ENCODE peak calls at places on chromosomes 7 and 10, in nine cellular contexts. O is heart left ventricle, R is gastrocnemius medialis, C is mammary epithelial cell, Z is IMR-90, Q is aorta, A is Karpas-422, G is Panc1, N is sigmoid colon. H is an unnamed sample.

GRCh38 chr7:65251851-65252620 is 121.6 kb upstream of the ZNF92 start:
- DNase-seq in Z (peak; percentile 19), N (peak; percentile 61), A (no peak), C (peak; percentile 61), O (peak; percentile 61), Q (no peak), R (no peak), G (no peak), H (peak; percentile 56)

GRCh38 chr10:118962159-118962863 is 67.2 kb upstream of the NANOS1 start:
- DNase-seq in Z (no peak), N (no peak), O (no peak), G (no peak), C (no peak), Q (no peak), A (no peak), R (no peak), H (no peak)

GRCh38 chr10:11742779-11743298 is 657 bp downstream of the ECHDC3 start:
- DNase-seq in C (no peak), R (peak; percentile 67), O (peak; percentile 82), A (no peak), N (no peak), Q (no peak), Z (no peak), G (no peak), H (peak; percentile 91)

GRCh38 chr7:44415047-44415446 is 75.4 kb downstream of the NUDCD3 start:
- DNase-seq in G (no peak), Q (no peak), O (no peak), R (no peak), A (no peak), C (peak; percentile 65), Z (peak; percentile 44), N (no peak), H (no peak)

GRCh38 chr10:60566027-60566575 is 176.4 kb upstream of the ANK3 start:
- DNase-seq in Q (no peak), R (no peak), A (no peak), N (no peak), Z (no peak), C (no peak), O (no peak), G (no peak), H (no peak)

GRCh38 chr10:95767884-95768556 is 12.1 kb downstream of the ENTPD1 start:
- DNase-seq in Q (peak; percentile 66), G (no peak), Z (peak; percentile 66), A (no peak), R (no peak), N (no peak), O (no peak), C (no peak), H (no peak)

GRCh38 chr10:132562916-132563456 is 25.4 kb downstream of the INPP5A start:
- DNase-seq in N (peak; percentile 63), Q (peak; percentile 29), R (no peak), A (no peak), G (no peak), C (no peak), Z (no peak), O (no peak), H (no peak)

GRCh38 chr10:63157845-63158624 is 24.9 kb downstream of the NRBF2 start:
- DNase-seq in Q (no peak), N (no peak), G (peak; percentile 74), A (peak; percentile 90), R (no peak), Z (peak; percentile 95), O (no peak), C (peak; percentile 69), H (no peak)

GRCh38 chr10:70458329-70459060 is 17.0 kb upstream of the NODAL start:
- DNase-seq in N (peak; percentile 92), Z (peak; percentile 73), A (no peak), G (no peak), R (peak; percentile 44), Q (peak; percentile 89), C (peak; percentile 62), O (peak; percentile 91), H (peak; percentile 91)

GRCh38 chr7:101138149-101138870 is 11.4 kb downstream of the SERPINE1 start:
- DNase-seq in Z (peak; percentile 98), A (peak; percentile 75), C (peak; percentile 96), R (peak; percentile 65), O (peak; percentile 91), G (peak; percentile 100), Q (peak; percentile 91), N (peak; percentile 94), H (peak; percentile 88)

GRCh38 chr10:124035928-124036558 is 57.4 kb downstream of the CHST15 start:
- DNase-seq in R (no peak), Z (no peak), A (peak; percentile 84), C (no peak), O (peak; percentile 48), N (no peak), Q (peak; percentile 72), G (no peak), H (peak; percentile 71)

GRCh38 chr7:112790651-112790973 is 419 bp upstream of the TMEM168 start:
- DNase-seq in O (no peak), A (peak; percentile 82), C (no peak), G (no peak), R (no peak), N (no peak), Q (no peak), Z (no peak), H (no peak)

GRCh38 chr7:75772081-75773077 is at the start of gene CCL26:
- DNase-seq in Q (peak; percentile 79), G (peak; percentile 25), R (peak; percentile 25), C (peak; percentile 36), A (no peak), O (peak; percentile 61), N (peak; percentile 83), Z (peak; percentile 79), H (peak; percentile 60)

GRCh38 chr10:81722405-81722804 is 152.6 kb upstream of the NRG3 start:
- DNase-seq in C (no peak), Z (no peak), A (no peak), G (no peak), Q (no peak), O (no peak), R (no peak), N (no peak), H (no peak)
- H3K27ac ChIP-seq in C (no peak overlapping the region), Z (no peak overlapping the region), A (no peak overlapping the region), G (no peak overlapping the region), Q (no peak overlapping the region), O (no peak overlapping the region), R (no peak overlapping the region), N (no peak overlapping the region), H (no peak overlapping the region)

GRCh38 chr10:79044036-79044664 is 24.6 kb upstream of the ZMIZ1 start:
- DNase-seq in A (no peak), C (no peak), G (no peak), N (peak; percentile 26), Q (peak; percentile 21), R (no peak), Z (no peak), O (no peak), H (no peak)
- H3K27me3 ChIP-seq in A (no peaks in the 10 kb centered on the region), C (no peaks in the 10 kb centered on the region), G (peaks cover 15% of the 10 kb centered on the region), N (no peaks in the 10 kb centered on the region), Q (no peaks in the 10 kb centered on the region), R (no peaks in the 10 kb centered on the region), Z (peaks cover 16% of the 10 kb centered on the region), O (no peaks in the 10 kb centered on the region), H (no peaks in the 10 kb centered on the region)

GRCh38 chr7:74023786-74024185 is 4.2 kb upstream of the ELN start:
- DNase-seq in G (no peak), Q (peak; percentile 73), N (no peak), C (no peak), O (no peak), R (no peak), A (no peak), Z (no peak), H (no peak)
- H3K4me1 ChIP-seq in G (peaks cover 17% of the 10 kb centered on the region), Q (peaks cover 8% of the 10 kb centered on the region), N (peaks cover 46% of the 10 kb centered on the region), C (peaks cover 5% of the 10 kb centered on the region), O (peaks cover 27% of the 10 kb centered on the region), R (peaks cover 10% of the 10 kb centered on the region), A (no peaks in the 10 kb centered on the region), Z (peaks cover 21% of the 10 kb centered on the region), H (no peaks in the 10 kb centered on the region)

DNA sequence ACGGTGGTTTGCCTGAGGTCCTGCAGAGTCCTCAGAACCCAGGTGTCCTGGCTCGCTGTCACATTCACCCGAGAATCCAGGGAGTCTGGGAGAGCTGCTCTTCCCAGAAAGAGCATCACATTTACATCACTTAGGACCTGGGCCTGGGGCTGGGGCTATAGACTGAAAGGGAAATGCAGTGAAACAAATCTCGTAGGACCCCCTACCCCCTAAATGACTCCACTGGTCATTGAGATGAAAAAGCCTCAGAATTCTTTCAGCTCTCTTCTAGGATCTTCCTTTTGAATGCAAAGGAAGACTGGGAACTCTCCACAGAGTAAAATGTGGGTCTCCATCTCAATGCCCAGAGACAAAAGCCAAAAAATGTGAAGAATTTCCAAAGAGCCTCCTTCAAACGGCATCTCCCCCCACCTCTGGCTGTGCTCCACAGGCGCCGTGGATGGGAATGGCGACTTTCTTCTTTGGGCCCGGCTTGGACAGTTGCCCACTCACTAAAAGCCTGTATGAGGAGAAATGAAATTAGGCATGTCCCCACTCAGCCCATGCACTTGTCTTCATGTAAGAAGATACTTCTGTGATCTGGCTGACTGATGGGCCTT is 49.0 kb upstream of the PODXL start:
- DNase-seq in R (no peak), Q (no peak), C (no peak), N (no peak), O (no peak), G (no peak), A (no peak), Z (no peak), H (no peak)
- H3K27ac ChIP-seq in R (no peak overlapping the region), Q (no peak overlapping the region), C (no peak overlapping the region), N (no peak overlapping the region), O (no peak overlapping the region), G (no peak overlapping the region), A (no peak overlapping the region), Z (no peak overlapping the region), H (no peak overlapping the region)

DNA sequence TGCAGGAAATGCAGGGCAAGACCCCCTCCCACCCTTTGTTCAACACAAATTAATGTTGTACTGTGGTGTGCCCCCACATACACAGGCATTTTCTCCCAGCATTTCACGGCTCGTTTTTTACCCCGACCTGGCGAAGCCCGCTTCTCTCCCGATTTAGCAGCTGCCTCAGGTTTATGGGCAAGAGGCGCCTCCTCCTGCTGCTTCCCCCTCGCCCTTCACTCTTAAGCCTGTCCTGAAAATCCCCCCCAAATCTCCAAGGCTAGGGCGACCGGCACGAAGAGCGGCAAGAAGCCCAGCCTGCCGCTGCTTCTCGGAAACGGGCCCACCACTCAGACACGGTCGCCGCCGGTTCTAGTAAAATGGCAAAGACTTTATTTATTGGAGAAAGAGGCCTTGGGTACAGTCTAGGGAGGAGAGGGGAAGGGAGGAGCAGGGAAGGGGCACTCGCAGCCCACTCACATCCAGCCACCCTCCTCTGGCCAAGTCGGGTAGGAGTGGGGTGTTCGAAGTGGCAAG is 3.4 kb downstream of the LBX1 start:
- DNase-seq in O (no peak), G (no peak), Q (no peak), R (no peak), A (no peak), C (no peak), N (no peak), Z (no peak), H (no peak)
- H3K27me3 ChIP-seq in O (peaks cover 99% of the 10 kb centered on the region), G (peaks cover 24% of the 10 kb centered on the region), Q (no peaks in the 10 kb centered on the region), R (peaks cover 34% of the 10 kb centered on the region), A (no peaks in the 10 kb centered on the region), C (peaks cover 64% of the 10 kb centered on the region), N (peaks cover 99% of the 10 kb centered on the region), Z (peaks cover 98% of the 10 kb centered on the region), H (peaks cover 7% of the 10 kb centered on the region)

DNA sequence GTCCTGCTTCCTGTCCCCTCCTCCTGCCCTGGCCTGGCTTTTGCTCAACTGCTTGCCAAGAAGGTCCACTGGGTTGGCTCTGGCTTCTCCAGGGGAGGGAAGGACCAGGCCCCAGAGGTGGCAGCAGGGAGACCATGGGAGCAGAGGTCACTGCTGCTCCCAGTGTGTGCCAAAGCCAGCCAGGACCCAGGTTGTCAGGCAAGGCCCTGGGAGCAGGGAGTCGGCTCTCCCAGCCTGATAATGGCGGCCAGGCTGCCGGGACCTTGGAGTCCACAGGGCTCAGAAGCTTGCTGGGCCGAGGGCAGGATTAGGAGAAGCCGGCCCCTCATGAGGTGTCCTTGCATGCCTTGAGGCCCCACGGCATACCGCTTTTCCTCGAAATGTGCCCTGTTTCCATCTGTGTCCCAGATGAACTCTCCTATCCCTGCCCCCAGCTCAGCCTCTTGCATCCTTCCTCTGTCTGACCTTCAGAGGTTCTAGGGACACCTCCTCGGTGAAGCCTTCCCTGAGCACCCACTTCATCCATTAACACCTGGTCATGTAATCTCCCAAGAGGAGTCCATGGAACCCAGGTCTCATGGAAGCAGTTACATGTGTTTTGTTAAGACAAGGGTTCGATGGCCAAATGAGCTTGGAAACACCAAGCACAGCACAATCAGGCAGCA is 124.0 kb downstream of the NEURL1 start:
- DNase-seq in Q (no peak), R (no peak), N (no peak), A (peak; percentile 46), Z (no peak), G (no peak), C (no peak), O (no peak), H (no peak)
- H3K4me1 ChIP-seq in Q (peaks cover 4% of the 10 kb centered on the region), R (peaks cover 88% of the 10 kb centered on the region), N (peaks cover 59% of the 10 kb centered on the region), A (peaks cover 38% of the 10 kb centered on the region), Z (peaks cover 22% of the 10 kb centered on the region), G (no peaks in the 10 kb centered on the region), C (no peaks in the 10 kb centered on the region), O (peaks cover 72% of the 10 kb centered on the region), H (peaks cover 96% of the 10 kb centered on the region)

H was measured in psoas muscle.